ENCODE peak calls at places on chromosome 22, in seven cellular contexts. B is Peyer's patch, X is A549, P is endothelial cell, E is left lung, L is lower leg skin, R is body of pancreas. K is an unnamed sample.
A peak's percentile ranks its signal among the peaks of the same experiment; 100 is the strongest.

GRCh38 chr22:19889951-19890350 is 35.3 kb upstream of the GNB1L start:
- DNase-seq in P (no peak), L (no peak), X (no peak), B (no peak), E (peak; percentile 71), R (no peak), K (no peak)

GRCh38 chr22:50711446-50712340 is 26.3 kb upstream of the ACR start:
- DNase-seq in L (no peak), R (no peak), P (no peak), X (no peak), B (no peak), E (peak; percentile 39), K (no peak)

GRCh38 chr22:31102441-31103081 is 4.8 kb downstream of the SELENOM start:
- DNase-seq in P (no peak), L (peak; percentile 81), R (peak; percentile 59), B (peak; percentile 41), E (no peak), X (no peak), K (peak; percentile 83)

GRCh38 chr22:30301995-30302809 is 12.9 kb upstream of the CASTOR1 start:
- DNase-seq in R (peak; percentile 67), B (peak; percentile 73), L (peak; percentile 56), X (no peak), E (peak; percentile 84), P (no peak), K (peak; percentile 75)

GRCh38 chr22:23305922-23306374 is 125.6 kb downstream of the BCR start:
- DNase-seq in L (peak; percentile 45), P (no peak), B (peak; percentile 17), X (no peak), R (peak; percentile 69), E (peak; percentile 65), K (peak; percentile 75)

GRCh38 chr22:49396817-49397216 is 430.9 kb downstream of the BRD1 start:
- DNase-seq in B (no peak), R (no peak), E (no peak), P (no peak), L (peak; percentile 1), X (no peak), K (no peak)

GRCh38 chr22:26286091-26286780 is 117.0 kb downstream of the SEZ6L start:
- DNase-seq in R (no peak), B (no peak), X (no peak), P (no peak), E (no peak), L (no peak), K (no peak)

GRCh38 chr22:26487996-26488395 is 4.3 kb downstream of the SRRD start:
- DNase-seq in L (no peak), X (no peak), E (no peak), R (no peak), B (no peak), P (no peak), K (no peak)

GRCh38 chr22:39532215-39533071 is at the start of gene RPS19BP1:
- DNase-seq in R (peak; percentile 100), E (peak; percentile 98), B (peak; percentile 99), P (peak; percentile 90), X (peak; percentile 85), L (peak; percentile 100), K (peak; percentile 100)
- TF ChIP-seq CTCF in R (no peak), E (peak; percentile 14), B (no peak), P (no peak), X (no peak), L (no peak), K (no peak)

GRCh38 chr22:42901790-42902508 is 44.9 kb upstream of the ARFGAP3 start:
- DNase-seq in R (no peak), E (no peak), L (no peak), B (no peak), P (no peak), X (no peak), K (no peak)
- TF ChIP-seq CTCF in R (peak; percentile 13), E (no peak), L (no peak), B (peak; percentile 11), P (peak; percentile 55), X (no peak), K (peak; percentile 36)

GRCh38 chr22:33213383-33214075 is 155.3 kb upstream of the SYN3 start:
- DNase-seq in B (no peak), P (no peak), L (no peak), X (no peak), R (no peak), E (no peak), K (no peak)

GRCh38 chr22:33204408-33204807 is 146.2 kb upstream of the SYN3 start:
- DNase-seq in L (no peak), B (no peak), R (no peak), E (no peak), X (no peak), P (no peak), K (no peak)

DNA sequence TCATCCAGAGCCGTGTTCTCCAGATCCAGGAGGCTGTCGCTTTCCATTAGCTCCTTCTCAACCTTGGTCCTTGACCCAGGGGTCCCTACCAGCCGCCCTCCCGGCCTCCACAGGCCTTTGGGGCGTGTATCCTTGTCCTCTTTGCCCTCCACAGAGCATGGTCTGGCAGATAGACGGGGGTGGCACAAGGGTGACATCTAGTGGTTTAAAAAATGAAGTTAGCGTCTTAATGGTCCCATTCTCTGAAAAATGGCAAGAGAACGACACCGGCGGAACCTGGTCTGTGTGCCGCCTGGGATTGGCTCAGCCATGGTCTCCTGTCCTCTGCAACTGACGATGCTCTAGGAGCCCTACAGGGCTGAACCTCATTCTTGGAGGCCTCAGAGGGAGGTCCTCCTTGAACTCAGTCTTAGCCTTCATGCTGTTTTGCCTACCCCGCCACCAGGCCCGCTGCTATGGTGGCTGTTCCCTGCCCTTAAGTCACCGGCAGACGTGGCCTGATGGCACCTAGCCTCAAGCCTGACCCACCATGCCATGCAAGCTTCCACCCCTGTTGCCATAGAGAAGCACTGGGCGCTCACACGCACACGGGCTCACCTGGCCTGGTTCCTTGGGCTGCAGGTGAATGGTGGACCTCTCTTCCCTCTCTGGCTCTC is 152.1 kb upstream of the SYN3 start:
- DNase-seq in B (no peak), P (peak; percentile 48), L (no peak), E (no peak), X (peak; percentile 24), R (peak; percentile 14), K (peak; percentile 4)
- TF ChIP-seq CTCF in B (peak; percentile 44), P (peak; percentile 58), L (no peak), E (peak; percentile 31), X (peak; percentile 52), R (peak; percentile 47), K (peak; percentile 28)

DNA sequence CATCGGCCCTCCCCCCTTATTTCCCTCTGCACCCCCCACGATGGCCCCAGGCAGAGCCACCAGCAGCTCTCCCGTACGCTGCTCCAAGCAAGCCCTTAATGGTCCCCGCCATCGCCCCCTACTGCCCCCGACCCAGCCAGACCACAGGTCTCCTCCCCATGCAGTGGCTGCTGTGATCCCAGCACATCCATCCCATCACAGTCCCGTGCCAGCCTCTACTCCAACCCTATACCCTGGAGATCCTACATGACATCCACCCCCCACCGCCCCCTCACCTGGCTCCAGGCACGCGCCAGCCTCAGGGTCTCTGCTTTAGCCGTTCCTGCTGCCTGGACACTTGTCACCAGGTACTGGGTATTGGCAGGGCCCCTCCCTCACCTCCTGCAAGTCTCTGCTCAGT is 85.8 kb upstream of the RTL6 start:
- DNase-seq in P (no peak), B (no peak), R (no peak), E (peak; percentile 49), X (no peak), L (no peak), K (no peak)
- TF ChIP-seq CTCF in P (no peak), B (no peak), R (no peak), E (no peak), X (no peak), L (no peak), K (no peak)

GRCh38 chr22:17888855-17889254 is 114.6 kb upstream of the BID start:
- DNase-seq in L (no peak), P (peak; percentile 49), X (no peak), E (peak; percentile 30), B (no peak), R (no peak), K (peak; percentile 14)
- TF ChIP-seq CTCF in L (no peak), P (no peak), X (no peak), E (no peak), B (no peak), R (no peak), K (peak; percentile 62)

GRCh38 chr22:24435861-24436351 is 8.5 kb downstream of the ADORA2A start:
- DNase-seq in R (no peak), L (no peak), P (no peak), X (no peak), B (no peak), E (peak; percentile 58), K (peak; percentile 33)

GRCh38 chr22:24440270-24440717 is 12.9 kb downstream of the ADORA2A start:
- DNase-seq in B (no peak), P (no peak), E (no peak), R (no peak), L (no peak), X (no peak), K (no peak)

GRCh38 chr22:24436553-24436952 is 9.2 kb downstream of the ADORA2A start:
- DNase-seq in X (no peak), L (no peak), P (no peak), E (peak; percentile 43), B (no peak), R (no peak), K (no peak)

GRCh38 chr22:24437091-24437490 is 9.7 kb downstream of the ADORA2A start:
- DNase-seq in E (no peak), L (no peak), B (no peak), X (no peak), P (no peak), R (no peak), K (no peak)

DNA sequence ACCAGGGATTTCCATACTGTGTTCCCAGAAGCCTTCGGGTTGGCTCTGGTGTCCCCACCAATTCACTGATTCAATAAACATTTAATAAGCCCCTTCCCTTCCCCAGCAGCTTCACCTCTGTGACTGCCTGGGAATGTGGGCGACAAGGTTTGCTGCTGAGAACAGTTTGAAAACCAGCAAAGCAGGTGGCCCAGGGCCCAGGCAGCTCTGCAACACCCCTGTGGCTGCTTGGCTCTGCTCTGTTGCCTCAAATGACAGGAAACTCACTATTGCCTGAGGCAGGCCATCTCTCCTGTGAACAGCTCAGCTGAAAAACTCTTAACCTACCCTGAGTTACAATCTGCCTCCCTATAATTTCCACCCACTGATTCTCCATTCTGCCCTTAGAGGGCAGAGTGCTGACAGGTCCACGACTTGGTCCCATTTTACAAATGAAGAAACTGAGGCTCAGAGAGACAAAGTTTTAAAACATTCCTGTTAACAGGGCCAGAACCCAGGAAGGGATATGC is 10.5 kb downstream of the ADORA2A start:
- DNase-seq in R (no peak), P (no peak), L (no peak), B (peak; percentile 75), X (no peak), E (peak; percentile 50), K (no peak)
- TF ChIP-seq CTCF in R (no peak), P (no peak), L (no peak), B (no peak), X (peak; percentile 11), E (no peak), K (no peak)